ENCODE peak calls at places on chromosomes 13 and 19, in six cellular contexts. E, T, C, R, F and A are unnamed samples.
A peak's percentile ranks its signal among the peaks of the same experiment; 100 is the strongest.

GRCh38 chr19:44850641-44851109 is 4.6 kb downstream of the NECTIN2 start:
- DNase-seq in E (no peak), F (no peak), R (no peak), T (peak; percentile 46), C (no peak), A (no peak)

GRCh38 chr19:5961969-5962945 is 15.7 kb downstream of the RANBP3 start:
- DNase-seq in C (peak; percentile 99), E (peak; percentile 53), F (peak; percentile 77), R (peak; percentile 67), T (peak; percentile 33), A (no peak)

GRCh38 chr19:6580313-6580712 is 10.6 kb downstream of the CD70 start:
- DNase-seq in E (peak; percentile 60), T (no peak), R (no peak), C (no peak), F (no peak), A (peak; percentile 92)

GRCh38 chr19:13877303-13877702 is 369 bp downstream of the NANOS3 start:
- DNase-seq in C (no peak), F (no peak), T (no peak), R (peak; percentile 64), E (no peak), A (no peak)

GRCh38 chr13:92136449-92137180 is 738.2 kb downstream of the GPC5 start:
- DNase-seq in T (peak; percentile 48), R (no peak), F (no peak), C (peak; percentile 25), E (no peak), A (no peak)

GRCh38 chr19:29704562-29705558 is 10.2 kb downstream of the C19orf12 start:
- DNase-seq in R (peak; percentile 29), C (no peak), T (no peak), F (no peak), E (no peak), A (no peak)

GRCh38 chr19:53982611-53983010 is 8.8 kb upstream of the CACNG6 start:
- DNase-seq in R (peak; percentile 64), T (peak; percentile 83), E (peak; percentile 27), F (no peak), C (no peak), A (no peak)

GRCh38 chr13:97231118-97231831 is 9.1 kb downstream of the MBNL2 start:
- DNase-seq in C (no peak), F (peak; percentile 54), E (peak; percentile 11), R (no peak), T (no peak), A (no peak)

GRCh38 chr13:24254151-24254810 is 55.1 kb upstream of the C1QTNF9 start:
- DNase-seq in R (no peak), F (no peak), E (no peak), C (no peak), T (no peak), A (no peak)

GRCh38 chr13:41028051-41028450 is 8.9 kb upstream of the ELF1 start:
- DNase-seq in T (no peak), C (no peak), F (no peak), E (peak; percentile 60), R (no peak), A (no peak)

GRCh38 chr13:19605161-19605955 is 28.1 kb upstream of the MPHOSPH8 start:
- DNase-seq in E (peak; percentile 57), R (no peak), C (no peak), T (no peak), F (no peak), A (no peak)

GRCh38 chr13:41974262-41974900 is 13.5 kb upstream of the VWA8 start:
- DNase-seq in R (no peak), C (no peak), T (no peak), E (no peak), F (no peak), A (no peak)

GRCh38 chr19:18049390-18049789 is 37.3 kb downstream of the IL12RB1 start:
- DNase-seq in C (peak; percentile 72), R (peak; percentile 92), E (peak; percentile 76), T (no peak), F (no peak), A (no peak)

GRCh38 chr19:5767949-5768348 is 16.6 kb downstream of the PRR22 start:
- DNase-seq in F (no peak), R (no peak), E (no peak), T (no peak), C (no peak), A (no peak)

GRCh38 chr13:75687145-75687763 is 51.1 kb downstream of the LMO7 start:
- DNase-seq in E (peak; percentile 62), R (no peak), C (no peak), T (peak; percentile 75), F (no peak), A (no peak)

GRCh38 chr19:45911291-45911690 is 3.3 kb downstream of the NANOS2 start:
- DNase-seq in T (no peak), R (peak; percentile 17), F (no peak), E (no peak), C (no peak), A (peak; percentile 67)

GRCh38 chr13:99935772-99936171 is 35.8 kb downstream of the ZIC5 start:
- DNase-seq in T (no peak), C (no peak), R (no peak), F (no peak), E (no peak), A (no peak)

GRCh38 chr19:48859711-48860572 is 8.5 kb downstream of the PLEKHA4 start:
- DNase-seq in F (no peak), R (no peak), E (no peak), T (peak; percentile 97), C (no peak), A (peak; percentile 74)